ENCODE peak calls at places on chromosomes 6 and 20, in six cellular contexts. E, M, D, S, A and B are unnamed samples.

GRCh38 chr6:117481278-117481925 is 1.1 kb upstream of the DCBLD1 start:
- DNase-seq in E (no peak), M (peak), D (no peak), S (no peak), A (peak), B (no peak)

GRCh38 chr20:43957392-43957791 is 42.7 kb downstream of the TOX2 start:
- DNase-seq in E (no peak), M (no peak), D (no peak), S (no peak), A (no peak), B (no peak)

GRCh38 chr6:135586844-135587243 is 89.3 kb upstream of the AHI1 start:
- DNase-seq in E (no peak), M (no peak), D (no peak), S (no peak), A (no peak), B (no peak)

GRCh38 chr6:114096553-114097172 is 125.7 kb upstream of the HDAC2 start:
- DNase-seq in E (peak), M (peak), D (no peak), S (no peak), A (no peak), B (no peak)

GRCh38 chr6:151067684-151068596 is 171.8 kb upstream of the AKAP12 start:
- DNase-seq in E (peak), M (peak), D (peak), S (peak), A (no peak), B (peak)

GRCh38 chr6:40164345-40164755 is 230.1 kb upstream of the MOCS1 start:
- DNase-seq in E (peak), M (no peak), D (no peak), S (peak), A (no peak), B (peak)

GRCh38 chr20:32153156-32153665 is 43.7 kb downstream of the TM9SF4 start:
- DNase-seq in E (no peak), M (no peak), D (no peak), S (no peak), A (no peak), B (no peak)

GRCh38 chr6:133512410-133513016 is 271.4 kb downstream of the EYA4 start:
- DNase-seq in E (peak), M (peak), D (peak), S (peak), A (no peak), B (no peak)

GRCh38 chr6:81987293-81987692 is 234.8 kb upstream of the TENT5A start:
- DNase-seq in E (no peak), M (no peak), D (no peak), S (no peak), A (no peak), B (no peak)

GRCh38 chr6:1552296-1552761 is 57.4 kb upstream of the FOXC1 start:
- DNase-seq in E (peak), M (no peak), D (no peak), S (no peak), A (no peak), B (no peak)

GRCh38 chr20:1295276-1295930 is 29.3 kb downstream of the SNPH start:
- DNase-seq in E (no peak), M (no peak), D (no peak), S (no peak), A (no peak), B (no peak)

GRCh38 chr6:22651731-22652130 is 82.4 kb downstream of the HDGFL1 start:
- DNase-seq in E (no peak), M (no peak), D (no peak), S (no peak), A (no peak), B (no peak)

GRCh38 chr6:154768280-154768679 is 35.1 kb downstream of the SCAF8 start:
- DNase-seq in E (no peak), M (no peak), D (no peak), S (no peak), A (no peak), B (no peak)

GRCh38 chr20:61934716-61935530 is 130.8 kb downstream of the TAF4 start:
- DNase-seq in E (no peak), M (no peak), D (no peak), S (no peak), A (no peak), B (peak)

GRCh38 chr6:19159087-19159486 is 678.1 kb upstream of the ID4 start:
- DNase-seq in E (no peak), M (no peak), D (no peak), S (no peak), A (no peak), B (no peak)

GRCh38 chr6:89596484-89596883 is 42.1 kb downstream of the LYRM2 start:
- DNase-seq in E (no peak), M (no peak), D (no peak), S (no peak), A (no peak), B (no peak)

GRCh38 chr20:10626896-10627295 is 46.9 kb downstream of the JAG1 start:
- DNase-seq in E (no peak), M (no peak), D (no peak), S (no peak), A (no peak), B (no peak)

GRCh38 chr20:37615507-37616425 is 78.1 kb upstream of the CTNNBL1 start:
- DNase-seq in E (peak), M (no peak), D (peak), S (no peak), A (no peak), B (peak)

GRCh38 chr20:61948586-61949362 is 116.9 kb downstream of the TAF4 start:
- DNase-seq in E (no peak), M (no peak), D (no peak), S (no peak), A (no peak), B (no peak)

GRCh38 chr6:4253604-4254211 is 118.3 kb upstream of the ECI2 start:
- DNase-seq in E (peak), M (peak), D (peak), S (peak), A (peak), B (no peak)

GRCh38 chr20:48492188-48493070 is 335.4 kb downstream of the PREX1 start:
- DNase-seq in E (no peak), M (no peak), D (no peak), S (no peak), A (peak), B (no peak)

GRCh38 chr20:50416930-50417329 is 93.3 kb upstream of the PTPN1 start:
- DNase-seq in E (no peak), M (no peak), D (no peak), S (no peak), A (no peak), B (no peak)

GRCh38 chr6:84764332-84765049 is at the start of gene TBX18:
- DNase-seq in E (peak), M (peak), D (no peak), S (peak), A (peak), B (peak)

GRCh38 chr6:157912326-157912725 is 69.3 kb upstream of the SYNJ2 start:
- DNase-seq in E (no peak), M (no peak), D (no peak), S (peak), A (no peak), B (no peak)

GRCh38 chr20:39468703-39469102 is 506.6 kb downstream of the DHX35 start:
- DNase-seq in E (no peak), M (no peak), D (no peak), S (no peak), A (no peak), B (no peak)

GRCh38 chr6:13289789-13290318 is 38.5 kb downstream of the TBC1D7 start:
- DNase-seq in E (no peak), M (peak), D (no peak), S (no peak), A (no peak), B (no peak)

GRCh38 chr6:113464959-113465358 is 392.2 kb upstream of the MARCKS start:
- DNase-seq in E (peak), M (no peak), D (no peak), S (no peak), A (no peak), B (no peak)

DNA sequence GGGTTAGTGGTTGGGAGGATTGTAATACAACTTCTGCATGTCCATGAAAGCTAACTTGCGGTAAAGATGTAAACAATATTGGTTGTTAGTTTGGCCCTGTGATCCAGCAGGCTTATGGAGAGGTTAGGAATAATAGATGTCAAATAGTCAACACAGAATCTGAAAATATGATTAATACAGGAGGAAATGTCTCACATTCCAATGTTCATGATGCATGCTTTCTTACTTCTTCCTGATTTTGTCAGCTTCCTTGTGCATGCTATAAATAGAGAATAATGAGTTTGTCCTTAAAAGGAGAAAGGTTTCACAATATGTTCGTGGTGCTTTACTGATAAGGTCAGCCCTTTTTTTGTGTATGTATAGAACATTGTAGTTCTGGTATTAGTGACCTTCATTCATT is 136.7 kb downstream of the MMUT start:
- DNase-seq in E (peak), M (no peak), D (no peak), S (no peak), A (no peak), B (no peak)
- TF ChIP-seq POLR2A in E (no peak), M (no peak), D (no peak), S (no peak), A (no peak), B (no peak)

GRCh38 chr6:146968041-146968760 is 236.0 kb upstream of the STXBP5 start:
- DNase-seq in E (peak), M (no peak), D (no peak), S (no peak), A (no peak), B (no peak)
- H3K27ac ChIP-seq in E (no peak), M (no peak), D (no peak), S (no peak), A (no peak), B (no peak)

GRCh38 chr20:24781061-24781980 is 167.7 kb upstream of the CST7 start:
- DNase-seq in E (peak), M (peak), D (no peak), S (no peak), A (no peak), B (no peak)
- TF ChIP-seq CTCF in E (peak), M (peak), D (no peak), S (no peak), A (peak), B (no peak)

GRCh38 chr20:36119537-36119936 is 35.0 kb upstream of the EPB41L1 start:
- DNase-seq in E (no peak), M (no peak), D (no peak), S (no peak), A (no peak), B (no peak)

GRCh38 chr20:36120241-36120640 is 34.3 kb upstream of the EPB41L1 start:
- DNase-seq in E (no peak), M (no peak), D (no peak), S (no peak), A (no peak), B (no peak)

GRCh38 chr20:36122931-36123288 is 31.6 kb upstream of the EPB41L1 start:
- DNase-seq in E (no peak), M (no peak), D (no peak), S (no peak), A (no peak), B (no peak)

GRCh38 chr20:36120991-36121390 is 33.5 kb upstream of the EPB41L1 start:
- DNase-seq in E (no peak), M (no peak), D (no peak), S (no peak), A (no peak), B (no peak)

DNA sequence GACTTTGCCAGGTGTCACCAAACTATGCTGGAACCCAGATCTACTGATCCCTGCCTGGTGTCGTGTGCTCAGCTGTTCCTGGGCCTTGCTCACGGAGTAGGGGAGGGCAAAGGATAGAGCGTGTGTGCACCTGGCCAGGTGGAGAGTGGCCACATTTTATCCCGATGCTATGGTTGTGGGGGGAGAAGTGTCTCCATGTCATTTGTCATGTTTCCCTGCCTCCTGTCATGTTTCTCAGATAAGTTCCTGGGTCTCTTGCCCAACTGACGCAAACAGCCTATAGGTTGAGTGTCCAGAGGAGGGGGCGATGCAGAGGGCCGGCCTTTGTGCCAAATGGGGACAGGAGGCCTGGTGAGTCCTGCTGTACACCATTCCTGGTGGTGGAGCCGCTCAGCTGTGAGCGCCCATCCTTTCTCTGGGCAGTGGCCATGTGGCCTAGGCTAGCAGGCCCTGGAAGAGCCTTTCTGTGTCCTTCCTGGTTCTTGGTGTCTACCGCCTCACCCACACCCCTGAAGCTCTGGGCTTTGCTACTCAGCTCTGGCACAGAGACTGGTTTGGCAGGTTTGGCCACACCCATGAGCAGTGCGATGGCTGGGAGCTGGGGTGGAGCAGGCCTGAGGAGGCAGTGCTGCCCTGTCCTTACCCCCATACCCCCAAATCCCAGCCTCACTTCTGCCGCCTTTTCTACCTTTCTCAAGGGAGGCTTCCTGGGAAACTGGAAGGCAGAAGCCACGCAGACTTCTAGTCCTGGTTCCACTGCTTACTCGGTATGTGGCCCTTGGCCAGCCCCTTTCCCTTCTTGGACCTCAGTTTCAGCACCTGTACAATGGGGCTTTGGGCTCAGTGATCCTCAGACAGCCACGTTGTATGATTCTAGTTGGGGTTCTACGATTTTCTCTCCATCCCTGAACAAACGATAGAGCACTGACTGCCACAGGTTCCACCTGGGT is 32.3 kb upstream of the EPB41L1 start:
- DNase-seq in E (no peak), M (peak), D (peak), S (no peak), A (no peak), B (no peak)
- TF ChIP-seq POLR2A in E (no peak), M (peak), D (peak), S (no peak), A (no peak), B (no peak)